ENCODE peak calls at places on chromosomes 4 and X, in five cellular contexts. R is mammary epithelial cell, O is lung, Y is IMR-90, Q is sigmoid colon. V is an unnamed sample. For H3K4me1, the result is how much of the 10 kb centered on the place peaks cover.

GRCh38 chrX:39196192-39197102 is 395.2 kb downstream of the MID1IP1 start:
- DNase-seq in R (peak), O (no peak), Y (peak), Q (no peak), V (no peak)

GRCh38 chr4:26787461-26788340 is 72.9 kb upstream of the STIM2 start:
- DNase-seq in R (peak), O (no peak), Y (peak), Q (no peak), V (peak)

GRCh38 chr4:81445196-81445595 is 26.5 kb downstream of the RASGEF1B start:
- DNase-seq in R (no peak), O (no peak), Y (peak), Q (no peak), V (no peak)

GRCh38 chrX:120309873-120310730 is 1.2 kb downstream of the TMEM255A start:
- DNase-seq in R (no peak), O (no peak), Y (no peak), Q (no peak), V (peak)

GRCh38 chrX:87409113-87409841 is 108.3 kb upstream of the KLHL4 start:
- DNase-seq in R (peak), O (peak), Y (peak), Q (peak), V (peak)

GRCh38 chr4:108483650-108484049 is 136.7 kb upstream of the RPL34 start:
- DNase-seq in R (no peak), O (no peak), Y (no peak), Q (no peak), V (no peak)

GRCh38 chr4:78496021-78496643 is 55.4 kb upstream of the ANXA3 start:
- DNase-seq in R (no peak), O (no peak), Y (no peak), Q (no peak), V (no peak)

GRCh38 chr4:90215286-90215685 is 88.1 kb downstream of the CCSER1 start:
- DNase-seq in R (peak), O (no peak), Y (no peak), Q (no peak), V (peak)

GRCh38 chr4:65865489-65865888 is 195.2 kb upstream of the EPHA5 start:
- DNase-seq in R (peak), O (no peak), Y (no peak), Q (no peak), V (no peak)

GRCh38 chr4:27692098-27692679 is 831.5 kb downstream of the STIM2 start:
- DNase-seq in R (peak), O (no peak), Y (peak), Q (no peak), V (peak)

GRCh38 chr4:56908206-56909082 is 744 bp downstream of the REST start:
- DNase-seq in R (peak), O (peak), Y (peak), Q (peak), V (peak)

GRCh38 chr4:56907009-56907408 is 691 bp upstream of the REST start:
- DNase-seq in R (no peak), O (no peak), Y (no peak), Q (no peak), V (peak)

GRCh38 chr4:56907489-56908205 is at the start of gene REST:
- DNase-seq in R (peak), O (peak), Y (peak), Q (peak), V (no peak)

GRCh38 chr4:56909083-56909981 is 1.6 kb downstream of the REST start:
- DNase-seq in R (peak), O (peak), Y (peak), Q (peak), V (peak)

GRCh38 chr4:56910172-56910967 is 2.7 kb downstream of the REST start:
- DNase-seq in R (no peak), O (no peak), Y (no peak), Q (no peak), V (no peak)
- H3K4me1 ChIP-seq in R (under half), O (under half), Y (under half), Q (under half), V (under half)

GRCh38 chrX:22136711-22137110 is 104.6 kb downstream of the PHEX start:
- DNase-seq in R (no peak), O (no peak), Y (peak), Q (no peak), V (no peak)

GRCh38 chrX:22135994-22136684 is 104.0 kb downstream of the PHEX start:
- DNase-seq in R (peak), O (no peak), Y (peak), Q (no peak), V (peak)

GRCh38 chrX:22128961-22129360 is 96.8 kb downstream of the PHEX start:
- DNase-seq in R (peak), O (no peak), Y (no peak), Q (no peak), V (no peak)

GRCh38 chrX:22135171-22135711 is 103.1 kb downstream of the PHEX start:
- DNase-seq in R (peak), O (no peak), Y (peak), Q (no peak), V (peak)

DNA sequence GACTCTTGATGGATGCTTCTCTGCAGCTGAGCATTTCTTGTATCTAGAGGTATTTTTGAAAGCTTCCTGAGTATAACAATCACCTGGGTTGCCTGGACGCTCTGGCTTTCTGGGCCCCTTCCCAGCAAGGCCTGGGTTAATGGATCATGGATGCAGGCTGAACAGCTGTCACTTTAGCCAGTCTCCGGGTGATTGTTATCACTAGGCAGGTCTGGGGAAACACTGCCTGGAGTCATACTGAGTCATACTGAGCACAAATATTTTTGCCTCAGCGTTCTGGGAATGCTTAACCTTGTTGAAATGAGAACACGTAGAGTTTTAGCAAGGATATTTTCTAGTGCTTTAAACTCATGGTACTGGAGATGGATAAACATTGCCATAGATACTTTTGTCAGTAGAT is 102.6 kb downstream of the PHEX start:
- DNase-seq in R (peak), O (no peak), Y (peak), Q (no peak), V (peak)
- H3K4me3 ChIP-seq in R (no peak), O (no peak), Y (no peak), Q (no peak), V (peak)

GRCh38 chr4:139171878-139172691 is 4.9 kb downstream of the ELF2 start:
- DNase-seq in R (peak), O (no peak), Y (peak), Q (no peak), V (peak)

GRCh38 chr4:139167774-139168444 is 9.1 kb downstream of the ELF2 start:
- DNase-seq in R (peak), O (no peak), Y (peak), Q (no peak), V (peak)

GRCh38 chr4:139176299-139177048 is 544 bp downstream of the ELF2 start:
- DNase-seq in R (peak), O (peak), Y (peak), Q (peak), V (peak)

GRCh38 chr4:139175647-139176298 is 1.2 kb downstream of the ELF2 start:
- DNase-seq in R (no peak), O (no peak), Y (peak), Q (no peak), V (no peak)

DNA sequence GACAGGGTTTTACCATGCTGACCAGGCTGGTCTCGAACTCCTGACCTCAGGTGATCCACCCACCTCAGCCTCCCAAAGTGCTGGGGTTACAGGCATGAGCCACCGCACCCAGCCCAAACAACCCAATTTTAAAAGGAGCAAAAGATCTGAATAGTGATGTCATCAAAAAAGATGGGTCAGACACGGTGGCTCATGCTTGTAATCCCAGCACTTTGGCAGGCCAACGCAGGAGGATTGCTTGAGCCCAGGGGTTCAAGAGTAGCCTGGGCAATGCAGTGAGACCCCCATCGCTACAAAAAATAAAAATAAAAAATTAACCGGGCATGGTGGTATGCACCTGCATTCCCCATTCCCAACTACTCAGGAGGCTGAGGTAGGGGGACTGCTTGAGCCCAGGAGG is 6.1 kb downstream of the ELF2 start:
- DNase-seq in R (no peak), O (no peak), Y (no peak), Q (no peak), V (no peak)
- H3K4me1 ChIP-seq in R (under half), O (under half), Y (under half), Q (half or more), V (under half)

GRCh38 chrX:110082156-110082555 is 79.2 kb downstream of the TMEM164 start:
- DNase-seq in R (peak), O (no peak), Y (peak), Q (no peak), V (no peak)
- H3K4me3 ChIP-seq in R (no peak), O (no peak), Y (no peak), Q (no peak), V (no peak)

DNA sequence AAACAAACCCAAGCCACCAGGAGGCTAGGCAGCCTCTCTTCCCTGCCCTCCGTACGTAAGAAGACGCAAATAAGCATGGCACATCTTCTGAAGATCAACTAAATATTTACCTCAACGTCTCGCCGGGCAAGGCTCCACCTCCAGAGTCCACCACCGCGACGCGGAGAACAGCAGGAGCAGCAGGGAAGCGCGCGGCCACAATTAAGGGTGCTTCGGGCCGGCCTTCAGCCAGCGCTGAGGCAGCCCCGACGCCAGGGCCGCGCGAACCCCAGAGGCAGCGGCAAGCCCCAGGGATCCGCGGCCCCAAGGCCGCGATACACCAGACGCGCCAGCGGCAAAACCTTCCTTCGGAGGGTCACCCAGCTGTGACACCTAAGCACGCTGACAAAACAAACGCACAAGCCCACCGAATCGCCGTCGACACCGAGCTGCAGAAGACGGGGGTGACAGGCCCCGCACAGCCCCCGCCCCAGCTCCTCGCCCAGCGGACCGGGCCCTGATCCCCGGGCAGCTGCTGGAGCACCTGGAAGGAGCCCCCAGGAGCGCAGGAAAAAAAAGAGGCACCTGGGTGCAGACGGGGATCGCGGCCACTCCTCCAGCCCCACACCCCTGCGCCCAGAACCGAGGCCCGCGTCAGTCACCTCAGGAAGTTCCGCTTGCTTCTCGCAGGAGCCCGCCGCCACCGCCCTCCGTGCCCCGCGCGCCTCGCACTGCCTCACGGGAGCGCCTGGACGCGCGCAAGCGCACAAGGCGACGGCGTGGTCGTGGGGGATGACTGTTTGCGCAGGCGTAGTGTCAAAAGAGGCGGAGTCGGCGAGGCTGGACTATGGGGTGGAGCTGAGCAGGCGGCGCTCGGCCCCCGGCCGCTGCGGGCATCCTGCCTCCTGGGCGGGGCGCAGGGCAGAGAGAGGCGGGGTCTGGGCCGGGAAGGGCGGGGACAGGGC is at the start of the genes HAUS3 and POLN:
- DNase-seq in R (peak), O (peak), Y (peak), Q (peak), V (peak)
- H3K4me1 ChIP-seq in R (under half), O (under half), Y (under half), Q (under half), V (under half)

GRCh38 chr4:109973529-109973905 is 60.8 kb downstream of the EGF start:
- DNase-seq in R (no peak), O (no peak), Y (no peak), Q (no peak), V (no peak)

GRCh38 chr4:109976189-109976588 is 63.5 kb downstream of the EGF start:
- DNase-seq in R (no peak), O (no peak), Y (no peak), Q (no peak), V (no peak)

GRCh38 chr4:109969909-109970308 is 57.2 kb downstream of the EGF start:
- DNase-seq in R (no peak), O (no peak), Y (no peak), Q (no peak), V (no peak)

GRCh38 chr4:109969087-109969486 is 56.4 kb downstream of the EGF start:
- DNase-seq in R (no peak), O (no peak), Y (no peak), Q (no peak), V (no peak)

DNA sequence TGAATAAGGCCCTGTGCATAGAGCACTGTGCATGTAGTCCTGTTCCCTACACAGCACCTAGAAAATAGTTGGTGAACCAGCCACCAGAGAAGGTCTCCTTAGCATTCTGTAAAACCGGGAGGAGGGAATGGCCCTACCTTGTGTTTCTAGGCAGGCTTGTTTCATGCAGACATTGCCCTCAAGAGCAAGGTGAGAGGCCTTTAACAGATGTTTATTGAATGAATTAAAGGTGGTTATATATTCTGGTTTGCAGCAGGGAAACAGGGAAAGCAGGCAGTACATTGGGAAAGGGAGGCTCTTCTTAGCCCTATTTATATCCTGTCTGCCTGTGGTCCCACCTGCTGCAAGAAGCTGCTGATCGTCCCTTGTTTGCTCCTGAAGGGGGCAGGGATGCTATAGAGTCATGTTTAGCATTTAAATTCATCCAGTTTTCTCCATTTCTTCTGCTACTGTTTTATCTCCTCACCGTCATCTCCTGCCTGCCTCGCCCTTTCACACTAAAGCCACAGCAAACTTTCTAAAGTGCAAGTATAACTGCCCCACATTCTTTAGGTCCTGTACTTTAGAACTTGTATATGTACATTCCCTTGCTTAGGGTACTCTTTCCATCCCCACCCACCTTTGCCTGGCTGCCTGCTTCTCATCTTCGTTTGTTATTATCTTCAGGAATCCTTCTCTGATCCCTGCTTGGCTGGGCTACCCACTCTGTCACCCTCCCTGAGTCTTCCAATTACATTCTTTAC is 60.3 kb downstream of the EGF start:
- DNase-seq in R (no peak), O (no peak), Y (no peak), Q (no peak), V (no peak)
- H3K4me3 ChIP-seq in R (no peak), O (no peak), Y (no peak), Q (no peak), V (no peak)

GRCh38 chr4:153258750-153259149 is 54.5 kb downstream of the TRIM2 start:
- DNase-seq in R (no peak), O (no peak), Y (no peak), Q (no peak), V (no peak)

GRCh38 chr4:153259679-153260078 is 55.4 kb downstream of the TRIM2 start:
- DNase-seq in R (no peak), O (no peak), Y (no peak), Q (no peak), V (no peak)

GRCh38 chr4:153261431-153261830 is 57.2 kb downstream of the TRIM2 start:
- DNase-seq in R (no peak), O (no peak), Y (no peak), Q (no peak), V (no peak)

GRCh38 chr4:153260553-153261306 is 56.5 kb downstream of the TRIM2 start:
- DNase-seq in R (no peak), O (no peak), Y (peak), Q (no peak), V (no peak)

GRCh38 chr4:153260152-153260551 is 55.9 kb downstream of the TRIM2 start:
- DNase-seq in R (no peak), O (no peak), Y (no peak), Q (no peak), V (no peak)
- H3K4me1 ChIP-seq in R (under half), O (under half), Y (under half), Q (under half), V (under half)